ENCODE peak calls at places on chromosomes 1 and 21, in seven cellular contexts. U is IMR-90, E is heart right ventricle, N is mesendoderm, C is ovary, G is GM23248, O is testis. I is an unnamed sample.

GRCh38 chr1:32074841-32075240 is 2.1 kb downstream of the TMEM39B start:
- DNase-seq in C (no peak), G (no peak), O (no peak), E (no peak), U (no peak), N (no peak), I (no peak)

GRCh38 chr21:37915516-37915915 is 741 bp downstream of the KCNJ6 start:
- DNase-seq in U (no peak), G (no peak), E (no peak), N (peak; percentile 7), C (no peak), O (no peak), I (no peak)

GRCh38 chr1:12436817-12437599 is 181.0 kb downstream of the DHRS3 start:
- DNase-seq in O (no peak), U (peak; percentile 84), E (no peak), G (peak; percentile 86), N (no peak), C (no peak), I (no peak)

GRCh38 chr21:27734146-27734545 is 767.3 kb upstream of the ADAMTS5 start:
- DNase-seq in G (peak; percentile 69), U (peak; percentile 91), O (no peak), E (no peak), N (peak; percentile 5), C (no peak), I (no peak)

GRCh38 chr1:94804442-94804837 is 15.7 kb upstream of the SLC44A3 start:
- DNase-seq in C (no peak), O (peak; percentile 42), G (no peak), U (no peak), N (no peak), E (no peak), I (no peak)

GRCh38 chr21:35720065-35720810 is 340.1 kb downstream of the SETD4 start:
- DNase-seq in E (no peak), O (no peak), N (no peak), C (no peak), G (no peak), U (no peak), I (no peak)

GRCh38 chr1:34199927-34200326 is 23.2 kb downstream of the C1orf94 start:
- DNase-seq in O (no peak), N (no peak), E (no peak), G (peak; percentile 91), C (no peak), U (peak; percentile 1), I (no peak)

GRCh38 chr1:155002479-155003226 is at the start of gene ZBTB7B:
- DNase-seq in U (no peak), C (peak; percentile 56), E (peak; percentile 55), O (no peak), N (no peak), G (peak; percentile 57), I (no peak)

GRCh38 chr1:93692451-93692861 is 10.8 kb upstream of the BCAR3 start:
- DNase-seq in G (peak; percentile 66), U (peak; percentile 53), N (no peak), O (no peak), E (no peak), C (no peak), I (no peak)

GRCh38 chr21:41798326-41798725 is 31.5 kb upstream of the RIPK4 start:
- DNase-seq in O (no peak), G (no peak), C (no peak), N (no peak), E (no peak), U (no peak), I (no peak)

GRCh38 chr1:7469255-7469938 is 301.7 kb upstream of the VAMP3 start:
- DNase-seq in G (peak; percentile 95), O (no peak), E (no peak), C (no peak), N (no peak), U (no peak), I (no peak)

GRCh38 chr1:244210884-244211558 is 159.9 kb downstream of the ZBTB18 start:
- DNase-seq in O (peak; percentile 75), C (no peak), E (no peak), G (peak; percentile 42), U (no peak), N (peak; percentile 88), I (no peak)

GRCh38 chr1:5979536-5980313 is 12.5 kb downstream of the NPHP4 start:
- DNase-seq in U (no peak), O (no peak), E (no peak), G (no peak), N (no peak), C (no peak), I (no peak)

GRCh38 chr1:165179306-165179705 is 177.2 kb downstream of the LMX1A start:
- DNase-seq in O (no peak), E (no peak), G (no peak), C (no peak), U (no peak), N (no peak), I (no peak)

GRCh38 chr1:64004451-64004850 is 199.0 kb upstream of the UBE2U start:
- DNase-seq in O (no peak), C (peak; percentile 21), N (peak; percentile 58), E (no peak), G (no peak), U (peak; percentile 5), I (no peak)

GRCh38 chr21:42552407-42553336 is 39.0 kb downstream of the SLC37A1 start:
- DNase-seq in E (no peak), U (no peak), O (no peak), N (no peak), G (no peak), C (no peak), I (no peak)

GRCh38 chr1:228901936-228902681 is 166.8 kb downstream of the RHOU start:
- DNase-seq in E (no peak), N (no peak), O (no peak), C (no peak), G (no peak), U (no peak), I (no peak)

GRCh38 chr1:2230781-2231666 is 2.9 kb downstream of the SKI start:
- DNase-seq in U (no peak), O (peak; percentile 60), C (no peak), N (no peak), E (no peak), G (peak; percentile 58), I (peak; percentile 79)

GRCh38 chr1:178533547-178533946 is 20.6 kb downstream of the TEX35 start:
- DNase-seq in C (no peak), G (no peak), O (no peak), E (no peak), U (no peak), N (no peak), I (no peak)

GRCh38 chr1:180131510-180131909 is 23.2 kb upstream of the QSOX1 start:
- DNase-seq in G (peak; percentile 91), C (no peak), O (no peak), N (no peak), U (peak; percentile 98), E (no peak), I (no peak)

GRCh38 chr1:170670751-170671628 is 7.1 kb downstream of the PRRX1 start:
- DNase-seq in O (peak; percentile 70), E (peak; percentile 74), C (no peak), U (peak; percentile 37), N (peak; percentile 68), G (peak; percentile 90), I (no peak)

GRCh38 chr1:99004270-99005141 is at the start of gene PLPPR5:
- DNase-seq in C (no peak), U (peak; percentile 19), O (peak; percentile 33), G (peak; percentile 68), N (peak; percentile 45), E (peak; percentile 6), I (peak; percentile 9)

GRCh38 chr1:99005142-99005491 is 456 bp upstream of the PLPPR5 start:
- DNase-seq in O (peak; percentile 29), C (no peak), E (no peak), U (no peak), N (peak; percentile 60), G (peak; percentile 38), I (no peak)

GRCh38 chr1:99007366-99007765 is 2.7 kb upstream of the PLPPR5 start:
- DNase-seq in G (no peak), N (no peak), C (no peak), O (no peak), E (no peak), U (no peak), I (no peak)

GRCh38 chr1:99003911-99004269 is 771 bp downstream of the PLPPR5 start:
- DNase-seq in C (no peak), E (no peak), G (no peak), N (peak; percentile 23), U (no peak), O (no peak), I (no peak)

GRCh38 chr1:99005537-99005942 is 879 bp upstream of the PLPPR5 start:
- DNase-seq in U (no peak), E (no peak), O (no peak), C (no peak), G (peak; percentile 29), N (peak; percentile 62), I (no peak)
- H3K4me3 ChIP-seq in U (no peak overlapping the region), E (no peak overlapping the region), O (no peak overlapping the region), C (no peak overlapping the region), G (peak overlapping the region; percentile 70), N (no peak overlapping the region), I (no peak overlapping the region)

GRCh38 chr1:156925154-156926010 is 5.0 kb downstream of the LRRC71 start:
- DNase-seq in C (no peak), U (no peak), N (peak; percentile 21), O (no peak), G (no peak), E (no peak), I (no peak)

GRCh38 chr1:156926175-156926574 is 5.7 kb downstream of the LRRC71 start:
- DNase-seq in O (peak; percentile 79), G (peak; percentile 56), E (peak; percentile 64), U (peak; percentile 56), N (peak; percentile 36), C (no peak), I (no peak)

GRCh38 chr1:156929596-156930238 is 9.3 kb downstream of the LRRC71 start:
- DNase-seq in E (no peak), G (no peak), U (no peak), C (no peak), O (no peak), N (no peak), I (no peak)

GRCh38 chr1:156928043-156928602 is 7.7 kb downstream of the LRRC71 start:
- DNase-seq in E (no peak), C (no peak), U (no peak), N (no peak), G (no peak), O (no peak), I (no peak)

GRCh38 chr1:156927215-156928042 is 7.0 kb downstream of the LRRC71 start:
- DNase-seq in U (peak; percentile 64), N (peak; percentile 90), O (peak; percentile 83), C (peak; percentile 49), E (peak; percentile 76), G (peak; percentile 93), I (peak; percentile 36)
- H3K4me3 ChIP-seq in U (peak overlapping the region; percentile 39), N (peak overlapping the region; percentile 27), O (peak overlapping the region; percentile 15), C (peak overlapping the region; percentile 11), E (peak overlapping the region; percentile 37), G (peak overlapping the region; percentile 63), I (no peak overlapping the region)

DNA sequence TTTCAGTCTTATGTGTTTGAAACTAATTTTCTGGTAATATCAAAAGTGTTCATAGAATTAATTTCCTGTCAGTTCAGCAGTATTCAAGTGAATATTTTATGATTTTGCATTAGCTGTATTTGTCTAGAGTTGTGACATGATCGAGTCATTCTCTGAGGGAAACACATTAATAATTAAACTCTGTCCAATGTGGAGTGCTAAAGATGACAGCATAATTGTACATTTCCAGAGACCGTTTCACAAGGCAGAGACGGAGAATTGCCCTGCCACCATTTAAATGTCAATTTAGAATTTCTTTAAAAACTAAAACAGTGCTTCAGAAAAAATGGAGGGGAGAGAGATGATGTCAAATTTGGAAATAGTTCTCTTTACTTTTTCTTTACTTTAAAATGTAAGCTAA is 1359.1 kb upstream of the ADGRL4 start:
- DNase-seq in N (no peak), G (no peak), C (no peak), U (no peak), E (no peak), O (no peak), I (no peak)
- H3K4me3 ChIP-seq in N (no peak overlapping the region), G (no peak overlapping the region), C (no peak overlapping the region), U (no peak overlapping the region), E (no peak overlapping the region), O (no peak overlapping the region), I (no peak overlapping the region)

GRCh38 chr1:203593723-203594122 is 32.9 kb upstream of the ATP2B4 start:
- DNase-seq in N (peak; percentile 74), U (peak; percentile 72), O (peak; percentile 23), E (peak; percentile 24), G (peak; percentile 61), C (no peak), I (peak; percentile 29)
- H3K4me3 ChIP-seq in N (no peak overlapping the region), U (no peak overlapping the region), O (no peak overlapping the region), E (no peak overlapping the region), G (no peak overlapping the region), C (no peak overlapping the region), I (no peak overlapping the region)

I was measured in CD8-positive, alpha-beta memory T cell.